ENCODE peak calls at places on chromosomes 4 and X, in nine cellular contexts. L is testis, B is lower leg skin, R is adrenal gland, N is heart left ventricle, O is A549, Q is ovary, K is spleen, G is suprapubic skin. V is an unnamed sample.

GRCh38 chr4:138235419-138235952 is 6.7 kb downstream of the SLC7A11 start:
- DNase-seq in N (no peak), R (no peak), K (no peak), Q (no peak), O (peak), G (no peak), L (no peak), B (no peak), V (no peak)

GRCh38 chr4:182748949-182749348 is 168.2 kb downstream of the DCTD start:
- DNase-seq in R (no peak), G (no peak), O (no peak), B (no peak), N (no peak), K (no peak), L (no peak), Q (no peak), V (no peak)

GRCh38 chrX:48971325-48972213 is at the start of gene KCND1:
- DNase-seq in R (no peak), B (no peak), L (peak), O (no peak), G (peak), K (no peak), Q (peak), N (peak), V (peak)

GRCh38 chr4:144647095-144647959 is 1.4 kb downstream of the HHIP start:
- DNase-seq in G (no peak), L (peak), Q (no peak), N (no peak), K (no peak), R (no peak), B (no peak), O (no peak), V (peak)

GRCh38 chr4:6695660-6696581 is 2.2 kb downstream of the S100P start:
- DNase-seq in Q (no peak), L (no peak), B (no peak), G (peak), K (peak), O (peak), N (no peak), R (no peak), V (no peak)

GRCh38 chrX:155216940-155217450 is 735 bp downstream of the VBP1 start:
- DNase-seq in O (no peak), R (no peak), G (no peak), B (no peak), L (peak), N (no peak), Q (no peak), K (no peak), V (no peak)

GRCh38 chrX:1400731-1401471 is 9.0 kb upstream of the SLC25A6 start:
- DNase-seq in Q (peak), O (no peak), R (no peak), G (peak), B (no peak), N (peak), K (peak), L (no peak), V (peak)

GRCh38 chr4:128471576-128471975 is 184.0 kb upstream of the PGRMC2 start:
- DNase-seq in Q (no peak), R (no peak), B (no peak), O (no peak), G (no peak), L (no peak), K (no peak), N (no peak), V (no peak)

GRCh38 chr4:54731552-54731951 is 73.8 kb downstream of the KIT start:
- DNase-seq in Q (no peak), L (no peak), N (no peak), K (no peak), G (no peak), R (no peak), B (no peak), O (no peak), V (no peak)

GRCh38 chr4:78517050-78517652 is 34.4 kb upstream of the ANXA3 start:
- DNase-seq in L (no peak), O (peak), R (no peak), G (no peak), K (no peak), Q (no peak), B (no peak), N (no peak), V (no peak)

DNA sequence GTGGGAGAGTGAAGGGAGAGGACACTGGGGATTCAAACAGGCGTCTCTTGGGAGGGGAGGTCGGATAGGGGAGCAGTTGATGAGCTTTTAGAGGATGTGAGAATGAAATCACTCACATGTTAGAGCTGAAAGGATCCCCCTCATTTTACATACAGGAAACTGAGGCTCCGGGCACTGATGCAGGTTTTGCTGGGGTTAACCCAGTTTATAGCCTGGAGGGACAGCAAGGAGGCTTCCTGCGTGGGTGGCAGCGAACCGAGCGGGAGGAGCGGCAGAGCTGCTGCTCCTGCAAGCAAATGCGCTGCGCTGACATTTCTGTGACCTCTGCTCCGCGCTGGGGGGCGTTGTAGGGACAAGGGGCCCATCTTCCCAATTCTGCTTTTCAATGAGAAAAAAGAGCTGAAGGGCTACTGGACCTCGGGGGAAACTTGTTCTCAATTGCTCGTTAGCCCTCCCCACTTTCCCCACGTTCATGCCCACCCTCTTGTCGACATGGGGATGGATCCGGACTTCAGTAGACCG is 1.1 kb upstream of the NEUROG2 start:
- DNase-seq in G (no peak), B (no peak), O (no peak), N (no peak), R (no peak), L (no peak), Q (no peak), K (no peak), V (no peak)
- TF ChIP-seq POLR2A in G (no peak), B (no peak), O (no peak), N (no peak), R (no peak), L (no peak), Q (no peak), K (no peak), V (no peak)

GRCh38 chr4:165627548-165627947 is 245.5 kb upstream of the TLL1 start:
- DNase-seq in G (no peak), Q (no peak), B (no peak), R (no peak), O (no peak), N (no peak), K (no peak), L (no peak), V (no peak)

GRCh38 chr4:165626316-165626715 is 246.7 kb upstream of the TLL1 start:
- DNase-seq in R (no peak), L (no peak), B (no peak), K (no peak), Q (no peak), N (no peak), O (no peak), G (no peak), V (no peak)

GRCh38 chr4:165627128-165627527 is 245.9 kb upstream of the TLL1 start:
- DNase-seq in R (no peak), G (no peak), B (no peak), N (no peak), Q (no peak), L (no peak), O (no peak), K (no peak), V (no peak)

GRCh38 chr4:165630671-165631070 is 242.4 kb upstream of the TLL1 start:
- DNase-seq in R (no peak), N (no peak), L (no peak), O (no peak), K (no peak), B (no peak), Q (no peak), G (no peak), V (no peak)

DNA sequence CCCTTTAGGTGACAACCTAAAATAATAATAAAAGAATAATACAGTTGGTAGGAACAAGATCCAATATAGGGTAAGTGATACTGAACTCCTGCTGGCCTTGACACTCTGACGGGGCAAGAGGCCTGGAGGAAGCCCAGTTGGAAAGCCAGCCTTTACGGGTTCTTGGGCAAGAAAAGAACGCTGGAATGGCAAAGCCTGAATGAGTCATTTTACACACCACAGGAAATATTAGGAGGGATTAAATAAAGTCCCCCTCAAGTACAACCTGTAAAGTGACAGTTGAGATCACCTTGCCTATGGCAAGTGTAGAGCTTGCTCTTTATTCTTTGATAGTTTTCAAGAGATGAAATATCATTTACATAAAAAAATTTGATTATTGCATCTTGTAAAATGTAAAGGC is 244.5 kb upstream of the TLL1 start:
- DNase-seq in K (no peak), B (no peak), G (no peak), R (no peak), N (no peak), O (no peak), L (no peak), Q (no peak), V (no peak)
- TF ChIP-seq CTCF in K (no peak), B (no peak), G (no peak), R (no peak), N (no peak), O (no peak), L (no peak), Q (no peak), V (no peak)

DNA sequence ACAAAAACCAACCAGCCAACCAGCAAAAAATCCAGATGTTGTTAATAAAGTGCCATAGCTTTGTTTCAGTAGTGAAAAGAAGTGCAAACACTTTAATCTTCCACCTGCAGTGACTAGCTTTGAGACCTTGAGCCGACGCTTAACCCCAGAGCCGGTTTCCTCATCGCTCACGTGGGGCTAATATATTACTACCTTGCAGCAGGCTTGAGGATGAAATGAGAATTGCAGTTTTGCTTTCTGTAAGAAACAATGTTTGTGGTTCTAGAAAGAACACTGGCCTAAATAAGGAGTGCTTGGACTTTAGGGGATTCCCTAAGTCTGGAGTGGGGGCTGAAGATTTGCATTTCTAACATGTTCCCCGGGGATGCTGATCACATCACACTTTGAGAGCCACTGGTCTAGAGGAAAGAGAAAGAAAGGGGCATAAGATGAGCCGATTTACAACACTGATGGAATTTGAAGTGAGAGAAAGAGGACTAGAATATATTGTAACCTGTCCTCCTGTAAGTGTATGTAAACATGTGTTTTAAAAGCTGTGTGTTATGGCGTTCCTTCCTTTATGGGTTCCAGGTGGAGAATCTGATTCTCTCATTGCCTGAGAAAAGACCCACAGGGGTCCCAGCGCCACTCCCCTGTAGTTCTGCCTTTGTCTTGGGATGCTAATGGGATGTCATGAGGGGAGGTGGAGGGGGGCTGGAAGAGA is 1.4 kb downstream of the FGF2 start:
- DNase-seq in K (no peak), R (peak), B (no peak), L (peak), G (peak), N (no peak), O (peak), Q (peak), V (peak)
- TF ChIP-seq POLR2A in K (no peak), R (no peak), B (no peak), L (no peak), G (no peak), N (no peak), O (no peak), Q (no peak), V (no peak)

GRCh38 chr4:45939056-45939455 is 184.8 kb downstream of the GABRG1 start:
- DNase-seq in L (no peak), K (no peak), O (no peak), B (no peak), R (no peak), G (no peak), N (no peak), Q (no peak), V (no peak)

GRCh38 chr4:45946699-45947098 is 177.2 kb downstream of the GABRG1 start:
- DNase-seq in L (no peak), K (no peak), B (no peak), G (no peak), R (no peak), O (no peak), Q (no peak), N (no peak), V (no peak)

DNA sequence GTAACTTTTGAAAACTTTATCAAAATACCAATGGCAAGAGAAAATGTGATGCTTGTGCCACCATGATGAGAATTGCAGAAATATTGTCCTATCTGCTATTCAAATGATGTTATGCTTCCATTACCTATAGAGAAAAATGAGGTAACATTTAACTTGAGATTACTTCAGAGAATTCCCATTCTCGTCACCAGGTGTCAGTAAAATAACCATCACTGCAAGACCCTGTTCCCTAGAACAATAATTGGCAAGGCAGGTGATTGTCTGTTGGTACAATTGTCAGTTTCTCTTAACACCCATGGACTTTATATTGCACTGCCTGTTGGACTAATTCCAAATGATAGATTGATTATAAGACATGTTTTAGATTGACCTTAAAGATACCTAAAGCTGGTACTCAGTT is 179.9 kb downstream of the GABRG1 start:
- DNase-seq in K (no peak), O (no peak), R (no peak), B (no peak), G (no peak), N (no peak), L (no peak), Q (no peak), V (no peak)
- TF ChIP-seq CTCF in K (no peak), O (no peak), R (no peak), B (no peak), G (no peak), N (no peak), L (no peak), Q (no peak), V (no peak)

GRCh38 chr4:1246901-1247810 is 1.8 kb downstream of the CTBP1 start:
- DNase-seq in K (peak), B (peak), L (peak), N (no peak), R (peak), O (no peak), G (peak), Q (peak), V (peak)
- TF ChIP-seq POLR2A in K (no peak), B (no peak), L (no peak), N (no peak), R (no peak), O (no peak), G (no peak), Q (no peak), V (no peak)

DNA sequence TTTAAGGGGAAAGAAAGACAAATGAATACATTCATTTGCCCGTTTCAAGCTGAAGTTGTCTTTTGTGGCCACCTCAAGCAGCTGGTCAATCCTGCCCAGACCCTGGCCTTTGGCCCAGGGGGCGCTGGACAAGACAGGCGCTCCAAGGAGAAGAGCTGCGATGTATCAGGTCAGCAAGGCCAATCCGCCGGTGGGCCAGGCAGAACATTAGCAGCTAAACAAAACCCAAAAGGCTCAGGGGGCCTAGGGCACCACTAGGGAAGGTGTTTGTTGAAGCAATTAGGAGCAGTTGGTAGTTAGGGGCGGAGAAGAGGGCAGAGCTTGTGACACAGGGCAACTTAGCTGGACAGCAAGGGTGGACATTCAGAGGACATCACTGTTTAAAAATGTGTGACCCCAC is 60.8 kb upstream of the TMEM33 start:
- DNase-seq in Q (no peak), K (peak), N (no peak), O (no peak), R (no peak), L (no peak), B (no peak), G (no peak), V (no peak)
- TF ChIP-seq CTCF in Q (no peak), K (no peak), N (no peak), O (no peak), R (no peak), L (no peak), B (no peak), G (no peak), V (no peak)

GRCh38 chr4:2515835-2516550 is 20.5 kb upstream of the FAM193A start:
- DNase-seq in L (peak), Q (peak), O (no peak), K (no peak), G (no peak), R (no peak), B (no peak), N (peak), V (no peak)
- TF ChIP-seq POLR2A in L (no peak), Q (no peak), O (no peak), K (no peak), G (no peak), R (no peak), B (no peak), N (no peak), V (no peak)

V was measured in body of pancreas.